ENCODE peak calls at places on chromosomes 7 and 10, in ten cellular contexts. One of them, this sample, is unnamed.

GRCh38 chr7:93920496-93921189 is 892 bp upstream of the GNG11 start:
- DNase-seq in naive B cell: no peak
- DNase-seq in BJ: no peak
- DNase-seq in activated CD8-positive, alpha-beta memory T cell treated with anti-CD3 and anti-CD28 coated beads for 48 hours: no peak
- DNase-seq in NCI-H1092: no peak
- DNase-seq in NCI-H2171 treated with DMSO at 0.1 percent for 48 hours: no peak
- DNase-seq in Caco-2: no peak
- DNase-seq in NCI-H2081: no peak
- DNase-seq in GM18507: no peak
- DNase-seq in epithelial cell of esophagus: no peak
- DNase-seq in this sample: peak

GRCh38 chr7:113945018-113945938 is 26.5 kb upstream of the PPP1R3A start:
- DNase-seq in NCI-H2171 treated with DMSO at 0.1 percent for 48 hours: peak
- DNase-seq in activated CD8-positive, alpha-beta memory T cell treated with anti-CD3 and anti-CD28 coated beads for 48 hours: no peak
- DNase-seq in Caco-2: no peak
- DNase-seq in BJ: no peak
- DNase-seq in NCI-H2081: no peak
- DNase-seq in NCI-H1092: peak
- DNase-seq in epithelial cell of esophagus: peak
- DNase-seq in GM18507: no peak
- DNase-seq in naive B cell: no peak
- DNase-seq in this sample: no peak

GRCh38 chr10:123771877-123772644 is 105.9 kb downstream of the GPR26 start:
- DNase-seq in NCI-H1092: no peak
- DNase-seq in Caco-2: no peak
- DNase-seq in activated CD8-positive, alpha-beta memory T cell treated with anti-CD3 and anti-CD28 coated beads for 48 hours: no peak
- DNase-seq in NCI-H2171 treated with DMSO at 0.1 percent for 48 hours: no peak
- DNase-seq in epithelial cell of esophagus: no peak
- DNase-seq in BJ: no peak
- DNase-seq in NCI-H2081: no peak
- DNase-seq in GM18507: no peak
- DNase-seq in naive B cell: no peak
- DNase-seq in this sample: no peak

GRCh38 chr10:34475222-34475621 is 339.9 kb downstream of the PARD3 start:
- DNase-seq in Caco-2: no peak
- DNase-seq in NCI-H2171 treated with DMSO at 0.1 percent for 48 hours: no peak
- DNase-seq in naive B cell: no peak
- DNase-seq in BJ: no peak
- DNase-seq in activated CD8-positive, alpha-beta memory T cell treated with anti-CD3 and anti-CD28 coated beads for 48 hours: no peak
- DNase-seq in NCI-H2081: no peak
- DNase-seq in GM18507: no peak
- DNase-seq in NCI-H1092: no peak
- DNase-seq in epithelial cell of esophagus: no peak
- DNase-seq in this sample: no peak

GRCh38 chr10:118237930-118238329 is 104.2 kb downstream of the FAM204A start:
- DNase-seq in activated CD8-positive, alpha-beta memory T cell treated with anti-CD3 and anti-CD28 coated beads for 48 hours: no peak
- DNase-seq in Caco-2: no peak
- DNase-seq in naive B cell: no peak
- DNase-seq in NCI-H2081: no peak
- DNase-seq in NCI-H1092: no peak
- DNase-seq in epithelial cell of esophagus: no peak
- DNase-seq in BJ: no peak
- DNase-seq in NCI-H2171 treated with DMSO at 0.1 percent for 48 hours: no peak
- DNase-seq in GM18507: no peak
- DNase-seq in this sample: no peak

GRCh38 chr7:158362912-158363905 is 224.4 kb downstream of the PTPRN2 start:
- DNase-seq in epithelial cell of esophagus: no peak
- DNase-seq in BJ: no peak
- DNase-seq in NCI-H1092: no peak
- DNase-seq in NCI-H2171 treated with DMSO at 0.1 percent for 48 hours: no peak
- DNase-seq in GM18507: no peak
- DNase-seq in NCI-H2081: no peak
- DNase-seq in naive B cell: no peak
- DNase-seq in activated CD8-positive, alpha-beta memory T cell treated with anti-CD3 and anti-CD28 coated beads for 48 hours: no peak
- DNase-seq in Caco-2: peak
- DNase-seq in this sample: no peak

GRCh38 chr7:124764847-124765400 is 668 bp downstream of the GPR37 start:
- DNase-seq in naive B cell: peak
- DNase-seq in activated CD8-positive, alpha-beta memory T cell treated with anti-CD3 and anti-CD28 coated beads for 48 hours: no peak
- DNase-seq in NCI-H1092: no peak
- DNase-seq in BJ: no peak
- DNase-seq in GM18507: no peak
- DNase-seq in NCI-H2081: no peak
- DNase-seq in epithelial cell of esophagus: peak
- DNase-seq in NCI-H2171 treated with DMSO at 0.1 percent for 48 hours: peak
- DNase-seq in Caco-2: no peak
- DNase-seq in this sample: no peak

GRCh38 chr10:70253878-70254765 is 20.9 kb upstream of the PPA1 start:
- DNase-seq in naive B cell: no peak
- DNase-seq in GM18507: no peak
- DNase-seq in epithelial cell of esophagus: no peak
- DNase-seq in NCI-H1092: no peak
- DNase-seq in NCI-H2171 treated with DMSO at 0.1 percent for 48 hours: no peak
- DNase-seq in activated CD8-positive, alpha-beta memory T cell treated with anti-CD3 and anti-CD28 coated beads for 48 hours: no peak
- DNase-seq in NCI-H2081: no peak
- DNase-seq in Caco-2: no peak
- DNase-seq in BJ: no peak
- DNase-seq in this sample: no peak